ENCODE peak calls at places on chromosomes 6 and 20, in four cellular contexts. L is non-pigmented ciliary epithelial cell; V is NCI-H345; F is activated CD4-positive, alpha-beta T cell treated with anti-CD3 and anti-CD28 coated beads for 36 hours. B is an unnamed sample.
A peak's percentile ranks its signal among the peaks of the same experiment; 100 is the strongest.

GRCh38 chr6:144725731-144726522 is 440.8 kb downstream of the UTRN start:
- DNase-seq in V (no peak), F (peak; percentile 37), L (no peak), B (no peak)

GRCh38 chr6:46221221-46221793 is 50.5 kb upstream of the ENPP5 start:
- DNase-seq in V (peak; percentile 35), F (peak; percentile 11), L (no peak), B (no peak)

GRCh38 chr6:170464524-170464979 is 88.6 kb downstream of the PSMB1 start:
- DNase-seq in F (no peak), V (no peak), L (no peak), B (no peak)

GRCh38 chr6:42978487-42978792 is 541 bp downstream of the PEX6 start:
- DNase-seq in V (no peak), F (peak; percentile 35), L (no peak), B (peak; percentile 43)

GRCh38 chr20:61127311-61128044 is 124.6 kb upstream of the CDH4 start:
- DNase-seq in L (no peak), F (no peak), V (no peak), B (peak; percentile 52)

GRCh38 chr6:45650527-45651135 is 272.9 kb upstream of the SUPT3H start:
- DNase-seq in V (no peak), L (peak; percentile 97), F (no peak), B (peak; percentile 48)

GRCh38 chr20:51422912-51423667 is 119.4 kb downstream of the NFATC2 start:
- DNase-seq in F (peak; percentile 71), V (no peak), L (no peak), B (no peak)

GRCh38 chr6:53928641-53929339 is 134.0 kb downstream of the LRRC1 start:
- DNase-seq in V (no peak), L (no peak), F (no peak), B (no peak)

GRCh38 chr20:63035284-63036185 is 28.8 kb upstream of the BHLHE23 start:
- DNase-seq in L (no peak), V (no peak), F (no peak), B (no peak)

GRCh38 chr6:57324538-57324937 is 7.1 kb downstream of the PRIM2 start:
- DNase-seq in L (no peak), F (no peak), V (no peak), B (no peak)

GRCh38 chr20:53831812-53832211 is 238.2 kb upstream of the ZNF217 start:
- DNase-seq in V (no peak), F (no peak), L (no peak), B (no peak)

GRCh38 chr20:9442858-9443257 is 71.5 kb upstream of the LAMP5 start:
- DNase-seq in F (peak; percentile 6), L (no peak), V (no peak), B (no peak)

GRCh38 chr6:9606435-9607134 is 808.3 kb downstream of the TFAP2A start:
- DNase-seq in L (no peak), F (no peak), V (no peak), B (no peak)

GRCh38 chr6:29887819-29888581 is 54.3 kb upstream of the HLA-A start:
- DNase-seq in F (peak; percentile 90), V (peak; percentile 25), L (no peak), B (peak; percentile 66)

GRCh38 chr6:170025341-170026271 is 265.3 kb downstream of the DLL1 start:
- DNase-seq in L (no peak), V (peak; percentile 93), F (no peak), B (no peak)

GRCh38 chr6:39980839-39981580 is 46.7 kb upstream of the MOCS1 start:
- DNase-seq in V (peak; percentile 56), L (peak; percentile 15), F (peak; percentile 16), B (no peak)

GRCh38 chr6:13239530-13240455 is 88.5 kb downstream of the TBC1D7 start:
- DNase-seq in L (no peak), F (no peak), V (no peak), B (no peak)

GRCh38 chr6:141483561-141484061 is 649.1 kb upstream of the GJE1 start:
- DNase-seq in L (peak; percentile 90), F (peak; percentile 69), V (peak; percentile 56), B (peak; percentile 76)

GRCh38 chr6:52087498-52087999 is at the start of gene PKHD1:
- DNase-seq in V (no peak), F (no peak), L (no peak), B (no peak)

GRCh38 chr6:125913864-125914351 is 42.7 kb upstream of the HINT3 start:
- DNase-seq in F (no peak), L (peak; percentile 89), V (no peak), B (peak; percentile 76)

GRCh38 chr6:2839195-2839981 is 2.3 kb downstream of the SERPINB1 start:
- DNase-seq in L (peak; percentile 47), V (no peak), F (no peak), B (no peak)

GRCh38 chr20:2871555-2872303 is 1.6 kb upstream of the PTPRA start:
- DNase-seq in L (no peak), V (no peak), F (no peak), B (no peak)

GRCh38 chr20:53735536-53736050 is 142.0 kb upstream of the ZNF217 start:
- DNase-seq in F (no peak), V (no peak), L (peak; percentile 91), B (peak; percentile 85)

GRCh38 chr20:3652217-3652616 is 11.0 kb downstream of the GFRA4 start:
- DNase-seq in V (peak; percentile 49), F (no peak), L (no peak), B (no peak)

GRCh38 chr6:161373905-161374451 is 100.1 kb upstream of the AGPAT4 start:
- DNase-seq in L (no peak), V (peak; percentile 76), F (peak; percentile 77), B (peak; percentile 44)

B was measured in MG63.